ENCODE peak calls at places on chromosomes 7 and 10, in six cellular contexts. Q is GM12891, J is HepG2, V is GM12878, L is K562, S is H1. C is an unnamed sample.
A peak's percentile ranks its signal among the peaks of the same experiment; 100 is the strongest.

GRCh38 chr7:23058412-23059096 is 44.6 kb upstream of the HYCC1 start:
- DNase-seq in Q (no peak), J (no peak), V (no peak), L (no peak), S (no peak), C (no peak)

GRCh38 chr7:28956608-28957063 is 1.5 kb downstream of the TRIL start:
- DNase-seq in Q (peak; percentile 37), J (peak; percentile 48), V (no peak), L (no peak), S (no peak), C (peak; percentile 30)

GRCh38 chr10:26367771-26368170 is 70.4 kb upstream of the APBB1IP start:
- DNase-seq in Q (no peak), J (peak; percentile 19), V (no peak), L (peak; percentile 33), S (no peak), C (no peak)

GRCh38 chr10:48406204-48406603 is 99.7 kb downstream of the MAPK8 start:
- DNase-seq in Q (no peak), J (no peak), V (no peak), L (peak; percentile 63), S (no peak), C (no peak)

GRCh38 chr7:411677-412312 is 107.9 kb downstream of the PDGFA start:
- DNase-seq in Q (no peak), J (no peak), V (no peak), L (no peak), S (no peak), C (no peak)

GRCh38 chr10:129532838-129533237 is 65.8 kb downstream of the MGMT start:
- DNase-seq in Q (no peak), J (no peak), V (no peak), L (no peak), S (no peak), C (no peak)

GRCh38 chr10:24344695-24345473 is 135.9 kb downstream of the KIAA1217 start:
- DNase-seq in Q (no peak), J (no peak), V (no peak), L (no peak), S (no peak), C (no peak)

GRCh38 chr7:111532625-111533024 is 29.7 kb downstream of the IMMP2L start:
- DNase-seq in Q (no peak), J (no peak), V (no peak), L (no peak), S (no peak), C (no peak)

GRCh38 chr10:873020-873419 is 58.5 kb downstream of the LARP4B start:
- DNase-seq in Q (no peak), J (no peak), V (no peak), L (no peak), S (no peak), C (no peak)

GRCh38 chr7:100257017-100257416 is 37.3 kb downstream of the PVRIG start:
- DNase-seq in Q (no peak), J (no peak), V (no peak), L (no peak), S (no peak), C (no peak)

GRCh38 chr10:93235686-93236085 is 162.0 kb downstream of the CYP26A1 start:
- DNase-seq in Q (no peak), J (peak; percentile 89), V (no peak), L (no peak), S (no peak), C (no peak)

GRCh38 chr10:130127612-130128607 is 8.3 kb upstream of the GLRX3 start:
- DNase-seq in Q (peak; percentile 77), J (peak; percentile 65), V (peak; percentile 44), L (peak; percentile 23), S (no peak), C (peak; percentile 64)

GRCh38 chr10:86945361-86946214 is 11.8 kb downstream of the MMRN2 start:
- DNase-seq in Q (no peak), J (peak; percentile 44), V (no peak), L (peak; percentile 19), S (peak; percentile 53), C (no peak)

GRCh38 chr10:3203972-3204371 is 31.4 kb upstream of the PITRM1 start:
- DNase-seq in Q (no peak), J (no peak), V (no peak), L (no peak), S (no peak), C (no peak)

GRCh38 chr7:155652156-155653124 is 8.0 kb downstream of the RBM33 start:
- DNase-seq in Q (no peak), J (no peak), V (no peak), L (no peak), S (no peak), C (no peak)

GRCh38 chr10:96211775-96212174 is 59.6 kb downstream of the BLNK start:
- DNase-seq in Q (no peak), J (no peak), V (no peak), L (no peak), S (no peak), C (no peak)

GRCh38 chr10:117609095-117609821 is 66.7 kb downstream of the EMX2 start:
- DNase-seq in Q (no peak), J (peak; percentile 36), V (no peak), L (no peak), S (no peak), C (no peak)

GRCh38 chr10:69496352-69497234 is 45.3 kb downstream of the TSPAN15 start:
- DNase-seq in Q (no peak), J (no peak), V (no peak), L (no peak), S (no peak), C (no peak)

GRCh38 chr7:103651978-103652377 is 206.0 kb upstream of the SLC26A5 start:
- DNase-seq in Q (no peak), J (no peak), V (no peak), L (no peak), S (no peak), C (no peak)

GRCh38 chr10:104577171-104577570 is 63.9 kb upstream of the SORCS3 start:
- DNase-seq in Q (no peak), J (no peak), V (no peak), L (no peak), S (no peak), C (no peak)

GRCh38 chr7:35906191-35906908 is 105.5 kb downstream of the SEPTIN7 start:
- DNase-seq in Q (peak; percentile 2), J (peak; percentile 69), V (peak; percentile 68), L (peak; percentile 54), S (peak; percentile 31), C (peak; percentile 1)

GRCh38 chr10:52961298-52961697 is 188.7 kb upstream of the MBL2 start:
- DNase-seq in Q (no peak), J (peak; percentile 10), V (no peak), L (no peak), S (no peak), C (no peak)

GRCh38 chr10:38027992-38028391 is 17.5 kb downstream of the ZNF33A start:
- DNase-seq in Q (no peak), J (no peak), V (no peak), L (no peak), S (no peak), C (no peak)

GRCh38 chr10:127853868-127854768 is 38.6 kb downstream of the CLRN3 start:
- DNase-seq in Q (peak; percentile 64), J (peak; percentile 27), V (no peak), L (peak; percentile 55), S (peak; percentile 51), C (peak; percentile 62)

GRCh38 chr10:128927389-128927788 is 539.7 kb upstream of the MGMT start:
- DNase-seq in Q (no peak), J (no peak), V (no peak), L (no peak), S (no peak), C (no peak)

GRCh38 chr7:155360495-155361362 is 63.1 kb downstream of the INSIG1 start:
- DNase-seq in Q (no peak), J (no peak), V (no peak), L (no peak), S (no peak), C (no peak)

GRCh38 chr10:101485681-101486554 is 102.1 kb downstream of the POLL start:
- DNase-seq in Q (no peak), J (no peak), V (no peak), L (no peak), S (no peak), C (no peak)

DNA sequence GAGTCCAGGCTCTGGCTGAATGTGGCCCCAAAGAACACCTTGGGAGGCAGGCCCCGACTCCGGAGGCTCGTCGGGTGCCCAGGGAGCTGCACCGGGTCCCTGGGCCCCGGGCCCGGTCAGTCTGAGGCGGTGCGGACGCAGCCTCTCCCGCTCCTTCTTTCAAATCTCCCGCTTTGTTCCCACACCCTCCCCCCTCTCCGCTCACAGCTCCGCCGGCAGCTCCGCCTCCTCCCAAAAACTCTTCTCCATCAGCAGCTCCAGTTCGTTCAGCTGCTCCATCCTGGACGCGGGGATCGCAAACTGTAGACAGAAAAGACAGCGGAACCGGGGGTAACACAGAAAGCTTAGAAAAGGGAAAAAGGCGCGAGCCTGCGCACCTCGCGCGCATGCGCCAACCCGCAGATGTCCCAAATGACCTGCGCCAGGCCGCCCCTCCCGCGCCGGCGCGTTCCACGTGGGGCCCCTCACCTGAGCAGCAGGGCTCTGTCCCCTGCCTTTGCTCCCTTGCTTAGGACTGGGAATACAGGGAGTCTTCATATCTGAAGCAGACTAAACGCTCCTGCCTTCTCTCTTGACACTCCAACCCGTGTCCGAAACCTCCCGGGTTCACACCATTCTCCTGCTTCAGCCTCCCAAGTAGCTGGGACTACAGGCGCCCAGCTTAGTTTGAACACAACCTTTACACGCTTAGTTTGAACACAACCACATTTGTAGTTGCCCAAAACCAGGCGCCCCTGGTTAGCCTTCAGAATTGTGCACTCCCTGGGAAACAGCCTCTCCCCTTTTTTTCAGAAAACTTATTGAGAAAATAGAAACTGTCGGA is at the start of gene DNA2:
- DNase-seq in Q (peak; percentile 88), J (peak; percentile 66), V (peak; percentile 45), L (peak; percentile 97), S (peak; percentile 72), C (peak; percentile 86)
- TF ChIP-seq TAF1 in Q (no peak), J (peak; percentile 64), V (peak; percentile 61), L (peak; percentile 82), S (peak; percentile 75), C (peak; percentile 47)

GRCh38 chr7:129793506-129794310 is 159.1 kb downstream of the UBE2H start:
- DNase-seq in Q (peak; percentile 6), J (no peak), V (no peak), L (peak; percentile 68), S (no peak), C (no peak)

GRCh38 chr7:129789652-129790051 is 163.1 kb downstream of the UBE2H start:
- DNase-seq in Q (no peak), J (no peak), V (no peak), L (no peak), S (no peak), C (no peak)

GRCh38 chr7:129796186-129796775 is 156.5 kb downstream of the UBE2H start:
- DNase-seq in Q (no peak), J (no peak), V (no peak), L (no peak), S (no peak), C (no peak)

GRCh38 chr7:129790136-129790535 is 162.6 kb downstream of the UBE2H start:
- DNase-seq in Q (no peak), J (no peak), V (no peak), L (no peak), S (no peak), C (no peak)

GRCh38 chr7:129792721-129793120 is 160.0 kb downstream of the UBE2H start:
- DNase-seq in Q (no peak), J (no peak), V (no peak), L (no peak), S (no peak), C (no peak)
- TF ChIP-seq POLR2A in Q (no peak), J (no peak), V (no peak), L (no peak), S (no peak), C (no peak)

GRCh38 chr10:110857265-110858158 is 14.2 kb upstream of the PDCD4 start:
- DNase-seq in Q (no peak), J (peak; percentile 59), V (peak; percentile 78), L (peak; percentile 57), S (no peak), C (no peak)
- TF ChIP-seq TAF1 in Q (no peak), J (no peak), V (no peak), L (no peak), S (no peak), C (no peak)

GRCh38 chr10:71442859-71443570 is 46.3 kb downstream of the CDH23 start:
- DNase-seq in Q (no peak), J (no peak), V (no peak), L (no peak), S (no peak), C (no peak)
- TF ChIP-seq POLR2A in Q (no peak), J (no peak), V (no peak), L (no peak), S (no peak), C (no peak)

C was measured in GM12892.